ENCODE peak calls at places on chromosomes 2 and 18, in five cellular contexts. W is HCT116, E is K562, F is GM12878, C is H1. K is an unnamed sample.

GRCh38 chr2:229752970-229753729 is 38.8 kb upstream of the DNER start:
- DNase-seq in W (no peak), E (no peak), F (no peak), C (no peak), K (no peak)

GRCh38 chr2:239348563-239349447 is 52.0 kb downstream of the HDAC4 start:
- DNase-seq in W (no peak), E (no peak), F (no peak), C (no peak), K (no peak)

GRCh38 chr2:168784993-168785392 is 17.4 kb upstream of the NOSTRIN start:
- DNase-seq in W (no peak), E (no peak), F (no peak), C (no peak), K (no peak)

GRCh38 chr2:102082591-102083586 is 59.7 kb upstream of the IL1R1 start:
- DNase-seq in W (peak), E (no peak), F (peak), C (no peak), K (no peak)

GRCh38 chr2:119929537-119929936 is 83.3 kb upstream of the EPB41L5 start:
- DNase-seq in W (no peak), E (no peak), F (no peak), C (no peak), K (no peak)

GRCh38 chr2:118047273-118047898 is 33.5 kb upstream of the CCDC93 start:
- DNase-seq in W (no peak), E (no peak), F (no peak), C (no peak), K (no peak)

GRCh38 chr2:85795331-85796045 is 41.7 kb downstream of the ATOH8 start:
- DNase-seq in W (no peak), E (no peak), F (no peak), C (no peak), K (no peak)

GRCh38 chr2:7016120-7016519 is 98.9 kb downstream of the RNF144A start:
- DNase-seq in W (no peak), E (no peak), F (no peak), C (no peak), K (no peak)

GRCh38 chr2:99285521-99285920 is 15.5 kb downstream of the LYG1 start:
- DNase-seq in W (no peak), E (no peak), F (no peak), C (no peak), K (no peak)

GRCh38 chr2:174516495-174517378 is 29.9 kb upstream of the GPR155 start:
- DNase-seq in W (no peak), E (no peak), F (no peak), C (no peak), K (no peak)

GRCh38 chr2:55107428-55107827 is 57.2 kb upstream of the RTN4 start:
- DNase-seq in W (no peak), E (no peak), F (no peak), C (no peak), K (no peak)
- TF ChIP-seq JUND in W (no peak), E (no peak), F (no peak), C (no peak), K (no peak)

GRCh38 chr2:232085826-232086425 is 124.4 kb downstream of the DIS3L2 start:
- DNase-seq in W (no peak), E (no peak), F (no peak), C (no peak), K (no peak)

GRCh38 chr2:232085179-232085578 is 123.7 kb downstream of the DIS3L2 start:
- DNase-seq in W (no peak), E (no peak), F (no peak), C (no peak), K (no peak)

DNA sequence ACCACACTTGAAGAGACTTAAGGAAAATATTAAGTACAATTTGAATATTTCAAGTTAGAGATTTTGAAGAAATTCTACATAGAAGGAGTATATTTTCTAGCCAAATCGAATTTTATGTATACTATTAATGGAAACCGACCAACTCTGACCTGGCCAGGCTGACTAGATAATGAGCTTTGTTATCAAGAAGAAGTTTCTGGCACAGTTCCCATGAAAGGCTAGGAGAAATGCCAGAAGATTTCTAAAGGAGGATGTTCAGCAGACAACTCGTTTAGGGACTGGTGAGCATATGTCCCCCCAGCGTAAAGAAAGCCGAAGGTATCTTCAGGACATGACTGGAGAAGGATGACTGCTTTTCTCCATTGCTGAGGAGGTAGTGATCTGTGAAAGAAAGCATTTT is 127.3 kb downstream of the DIS3L2 start:
- DNase-seq in W (no peak), E (no peak), F (no peak), C (no peak), K (no peak)
- TF ChIP-seq JUND in W (no peak), E (no peak), F (no peak), C (no peak), K (no peak)

GRCh38 chr2:72994282-72994990 is 77.1 kb downstream of the SFXN5 start:
- DNase-seq in W (no peak), E (no peak), F (no peak), C (no peak), K (no peak)
- TF ChIP-seq JUND in W (no peak), E (no peak), F (no peak), C (no peak), K (no peak)

DNA sequence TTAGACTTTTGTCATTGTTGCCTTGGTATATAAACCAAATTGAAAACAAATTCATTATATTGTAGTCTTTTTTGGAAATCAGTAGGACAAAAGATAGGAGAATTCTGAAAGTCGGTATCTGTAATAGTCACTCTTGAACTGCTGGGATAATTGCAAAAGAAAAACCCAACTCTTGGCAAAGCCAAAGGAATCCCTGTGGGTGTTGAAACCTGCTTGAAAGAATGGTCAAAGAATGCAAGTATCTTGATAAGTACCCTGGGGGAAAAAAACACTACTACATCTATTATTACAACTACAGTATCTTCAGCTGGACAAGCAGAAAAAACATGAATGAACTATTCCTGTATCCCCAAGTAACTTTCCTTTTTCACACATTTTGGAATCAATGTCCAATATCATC is 7.3 kb upstream of the FAM237A start:
- DNase-seq in W (no peak), E (no peak), F (no peak), C (no peak), K (no peak)
- TF ChIP-seq JUND in W (no peak), E (no peak), F (no peak), C (no peak), K (no peak)

GRCh38 chr2:109188485-109188868 is 59.5 kb downstream of the SH3RF3 start:
- DNase-seq in W (no peak), E (no peak), F (no peak), C (no peak), K (no peak)
- TF ChIP-seq JUND in W (no peak), E (no peak), F (no peak), C (no peak), K (no peak)

DNA sequence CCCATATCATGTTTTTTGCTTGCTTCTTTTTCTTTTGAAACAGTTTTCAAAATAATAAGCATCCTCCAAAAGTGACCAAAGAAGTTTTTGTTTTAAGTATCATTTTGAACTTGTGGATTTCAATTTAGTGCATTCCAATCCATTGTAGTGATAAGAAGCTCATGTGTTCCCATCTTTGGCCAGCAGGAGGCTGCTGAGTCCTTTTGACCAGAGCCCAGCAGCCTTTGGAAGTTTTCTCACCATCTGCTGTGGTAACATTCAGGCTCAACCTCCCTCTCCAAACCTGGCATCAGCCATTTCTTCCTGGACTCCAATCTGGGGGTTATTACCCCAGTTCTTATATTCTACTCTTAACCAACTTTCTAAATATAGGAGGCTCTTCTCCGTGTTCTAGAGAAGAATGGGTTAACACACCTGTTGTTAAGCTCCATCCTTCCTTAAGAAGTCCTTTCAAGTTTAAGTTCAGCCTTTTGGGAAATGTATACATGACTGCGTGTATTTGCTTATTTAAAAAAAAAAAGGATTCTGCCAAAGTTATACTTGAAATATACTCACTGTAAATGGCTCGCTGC is 39.0 kb upstream of the MAL start:
- DNase-seq in W (peak), E (peak), F (peak), C (no peak), K (peak)
- TF ChIP-seq JUND in W (no peak), E (no peak), F (no peak), C (no peak), K (no peak)

GRCh38 chr18:3710712-3711269 is 260.8 kb downstream of the TGIF1 start:
- DNase-seq in W (no peak), E (peak), F (no peak), C (no peak), K (no peak)
- TF ChIP-seq JUND in W (no peak), E (no peak), F (no peak), C (no peak), K (no peak)

GRCh38 chr2:179235463-179236108 is 29.0 kb downstream of the SESTD1 start:
- DNase-seq in W (no peak), E (no peak), F (no peak), C (no peak), K (no peak)
- TF ChIP-seq JUND in W (no peak), E (no peak), F (no peak), C (no peak), K (no peak)